ENCODE peak calls at places on chromosomes 3 and 15, in five cellular contexts. One of them, this sample, is unnamed.

GRCh38 chr3:127368186-127369032 is 80.6 kb upstream of the PRR20G start:
- DNase-seq in HCT116: no peak
- DNase-seq in sigmoid colon: no peak
- DNase-seq in spleen: peak; percentile 56
- DNase-seq in HL-60: no peak
- DNase-seq in this sample: no peak

GRCh38 chr3:15924914-15925313 is 127.1 kb upstream of the ANKRD28 start:
- DNase-seq in HCT116: no peak
- DNase-seq in sigmoid colon: no peak
- DNase-seq in spleen: no peak
- DNase-seq in HL-60: no peak
- DNase-seq in this sample: no peak

GRCh38 chr3:14505803-14506500 is 34.2 kb downstream of the GRIP2 start:
- DNase-seq in HCT116: no peak
- DNase-seq in sigmoid colon: peak; percentile 49
- DNase-seq in spleen: peak; percentile 71
- DNase-seq in HL-60: no peak
- DNase-seq in this sample: no peak

GRCh38 chr3:37605754-37606153 is 255.9 kb upstream of the CTDSPL start:
- DNase-seq in HCT116: no peak
- DNase-seq in sigmoid colon: no peak
- DNase-seq in spleen: no peak
- DNase-seq in HL-60: no peak
- DNase-seq in this sample: no peak

GRCh38 chr15:67149859-67150824 is 84.7 kb downstream of the SMAD3 start:
- DNase-seq in HCT116: peak; percentile 96
- DNase-seq in sigmoid colon: peak; percentile 83
- DNase-seq in spleen: no peak
- DNase-seq in HL-60: peak; percentile 83
- DNase-seq in this sample: no peak

GRCh38 chr3:123112232-123112631 is 45.4 kb downstream of the PDIA5 start:
- DNase-seq in HCT116: no peak
- DNase-seq in sigmoid colon: no peak
- DNase-seq in spleen: peak; percentile 41
- DNase-seq in HL-60: no peak
- DNase-seq in this sample: no peak

GRCh38 chr3:19734453-19734852 is 199.6 kb downstream of the EFHB start:
- DNase-seq in HCT116: no peak
- DNase-seq in sigmoid colon: no peak
- DNase-seq in spleen: no peak
- DNase-seq in HL-60: no peak
- DNase-seq in this sample: no peak

GRCh38 chr15:99755692-99756409 is 22.6 kb upstream of the LYSMD4 start:
- DNase-seq in HCT116: peak; percentile 56
- DNase-seq in sigmoid colon: peak; percentile 74
- DNase-seq in spleen: peak; percentile 80
- DNase-seq in HL-60: peak; percentile 35
- DNase-seq in this sample: peak; percentile 55

GRCh38 chr3:13012228-13012691 is 61.0 kb downstream of the IQSEC1 start:
- DNase-seq in HCT116: no peak
- DNase-seq in sigmoid colon: peak; percentile 89
- DNase-seq in spleen: peak; percentile 94
- DNase-seq in HL-60: peak; percentile 71
- DNase-seq in this sample: no peak

GRCh38 chr3:108287146-108287545 is 9.2 kb upstream of the HHLA2 start:
- DNase-seq in HCT116: no peak
- DNase-seq in sigmoid colon: no peak
- DNase-seq in spleen: no peak
- DNase-seq in HL-60: no peak
- DNase-seq in this sample: no peak

GRCh38 chr3:32359766-32360513 is 31.7 kb upstream of the CMTM7 start:
- DNase-seq in HCT116: no peak
- DNase-seq in sigmoid colon: no peak
- DNase-seq in spleen: peak; percentile 6
- DNase-seq in HL-60: no peak
- DNase-seq in this sample: no peak

GRCh38 chr3:71310595-71311319 is 272.8 kb downstream of the FOXP1 start:
- DNase-seq in HCT116: no peak
- DNase-seq in sigmoid colon: peak; percentile 73
- DNase-seq in spleen: peak; percentile 46
- DNase-seq in HL-60: no peak
- DNase-seq in this sample: no peak

GRCh38 chr15:43968551-43968950 is 141.7 kb downstream of the WDR76 start:
- DNase-seq in HCT116: no peak
- DNase-seq in sigmoid colon: no peak
- DNase-seq in spleen: no peak
- DNase-seq in HL-60: no peak
- DNase-seq in this sample: no peak

GRCh38 chr15:96337354-96337990 is 7.0 kb downstream of the NR2F2 start:
- DNase-seq in HCT116: no peak
- DNase-seq in sigmoid colon: no peak
- DNase-seq in spleen: no peak
- DNase-seq in HL-60: no peak
- DNase-seq in this sample: no peak

GRCh38 chr3:105260385-105260784 is 106.3 kb upstream of the ALCAM start:
- DNase-seq in HCT116: peak; percentile 4
- DNase-seq in sigmoid colon: no peak
- DNase-seq in spleen: no peak
- DNase-seq in HL-60: no peak
- DNase-seq in this sample: no peak

GRCh38 chr3:86948840-86949239 is 42.1 kb downstream of the VGLL3 start:
- DNase-seq in HCT116: no peak
- DNase-seq in sigmoid colon: no peak
- DNase-seq in spleen: no peak
- DNase-seq in HL-60: no peak
- DNase-seq in this sample: no peak

GRCh38 chr3:161449784-161450183 is 46.8 kb upstream of the OTOL1 start:
- DNase-seq in HCT116: no peak
- DNase-seq in sigmoid colon: no peak
- DNase-seq in spleen: no peak
- DNase-seq in HL-60: no peak
- DNase-seq in this sample: no peak

GRCh38 chr15:90230071-90230494 is 3.7 kb downstream of the CIB1 start:
- DNase-seq in HCT116: no peak
- DNase-seq in sigmoid colon: no peak
- DNase-seq in spleen: no peak
- DNase-seq in HL-60: no peak
- DNase-seq in this sample: peak; percentile 43

GRCh38 chr3:51703776-51704510 is 2.9 kb upstream of the GRM2 start:
- DNase-seq in HCT116: no peak
- DNase-seq in sigmoid colon: peak; percentile 44
- DNase-seq in spleen: peak; percentile 63
- DNase-seq in HL-60: no peak
- DNase-seq in this sample: no peak

GRCh38 chr15:29938701-29939340 is 116.6 kb upstream of the TJP1 start:
- DNase-seq in HCT116: no peak
- DNase-seq in sigmoid colon: no peak
- DNase-seq in spleen: no peak
- DNase-seq in HL-60: no peak
- DNase-seq in this sample: no peak

GRCh38 chr15:50224606-50225005 is 40.9 kb downstream of the HDC start:
- DNase-seq in HCT116: no peak
- DNase-seq in sigmoid colon: no peak
- DNase-seq in spleen: no peak
- DNase-seq in HL-60: no peak
- DNase-seq in this sample: no peak

GRCh38 chr3:123634149-123635051 is 49.5 kb upstream of the HACD2 start:
- DNase-seq in HCT116: no peak
- DNase-seq in sigmoid colon: peak; percentile 59
- DNase-seq in spleen: no peak
- DNase-seq in HL-60: no peak
- DNase-seq in this sample: no peak

GRCh38 chr3:154427685-154428291 is 2.2 kb downstream of the GPR149 start:
- DNase-seq in HCT116: no peak
- DNase-seq in sigmoid colon: no peak
- DNase-seq in spleen: no peak
- DNase-seq in HL-60: no peak
- DNase-seq in this sample: no peak

GRCh38 chr3:52895416-52895815 is 1.9 kb downstream of the STIMATE start:
- DNase-seq in HCT116: no peak
- DNase-seq in sigmoid colon: no peak
- DNase-seq in spleen: no peak
- DNase-seq in HL-60: no peak
- DNase-seq in this sample: no peak

GRCh38 chr3:107369791-107370190 is 7.4 kb upstream of the CCDC54 start:
- DNase-seq in HCT116: no peak
- DNase-seq in sigmoid colon: no peak
- DNase-seq in spleen: no peak
- DNase-seq in HL-60: no peak
- DNase-seq in this sample: no peak

GRCh38 chr15:96064351-96064756 is 266.1 kb upstream of the NR2F2 start:
- DNase-seq in HCT116: no peak
- DNase-seq in sigmoid colon: no peak
- DNase-seq in spleen: no peak
- DNase-seq in HL-60: no peak
- DNase-seq in this sample: no peak

GRCh38 chr15:90241343-90242192 is 7.6 kb downstream of the GDPGP1 start:
- DNase-seq in HCT116: no peak
- DNase-seq in sigmoid colon: no peak
- DNase-seq in spleen: no peak
- DNase-seq in HL-60: no peak
- DNase-seq in this sample: no peak

GRCh38 chr3:132253262-132253878 is 63.8 kb upstream of the ACP3 start:
- DNase-seq in HCT116: peak; percentile 56
- DNase-seq in sigmoid colon: no peak
- DNase-seq in spleen: no peak
- DNase-seq in HL-60: peak; percentile 22
- DNase-seq in this sample: peak; percentile 53

GRCh38 chr3:128768471-128768870 is 42.5 kb downstream of the RAB7A start:
- DNase-seq in HCT116: no peak
- DNase-seq in sigmoid colon: no peak
- DNase-seq in spleen: no peak
- DNase-seq in HL-60: no peak
- DNase-seq in this sample: no peak

GRCh38 chr3:48129921-48130320 is 58.3 kb downstream of the CDC25A start:
- DNase-seq in HCT116: no peak
- DNase-seq in sigmoid colon: no peak
- DNase-seq in spleen: no peak
- DNase-seq in HL-60: no peak
- DNase-seq in this sample: no peak

GRCh38 chr3:67906256-67906655 is 251.8 kb upstream of the SUCLG2 start:
- DNase-seq in HCT116: no peak
- DNase-seq in sigmoid colon: no peak
- DNase-seq in spleen: no peak
- DNase-seq in HL-60: no peak
- DNase-seq in this sample: no peak

GRCh38 chr3:122484985-122485384 is 29.8 kb downstream of the KPNA1 start:
- DNase-seq in HCT116: no peak
- DNase-seq in sigmoid colon: no peak
- DNase-seq in spleen: no peak
- DNase-seq in HL-60: no peak
- DNase-seq in this sample: no peak

GRCh38 chr3:67000006-67000405 is 1.9 kb downstream of the KBTBD8 start:
- DNase-seq in HCT116: no peak
- DNase-seq in sigmoid colon: no peak
- DNase-seq in spleen: no peak
- DNase-seq in HL-60: peak; percentile 70
- DNase-seq in this sample: no peak

GRCh38 chr15:39251413-39252197 is 329.3 kb upstream of the THBS1 start:
- DNase-seq in HCT116: no peak
- DNase-seq in sigmoid colon: no peak
- DNase-seq in spleen: no peak
- DNase-seq in HL-60: no peak
- DNase-seq in this sample: no peak

DNA sequence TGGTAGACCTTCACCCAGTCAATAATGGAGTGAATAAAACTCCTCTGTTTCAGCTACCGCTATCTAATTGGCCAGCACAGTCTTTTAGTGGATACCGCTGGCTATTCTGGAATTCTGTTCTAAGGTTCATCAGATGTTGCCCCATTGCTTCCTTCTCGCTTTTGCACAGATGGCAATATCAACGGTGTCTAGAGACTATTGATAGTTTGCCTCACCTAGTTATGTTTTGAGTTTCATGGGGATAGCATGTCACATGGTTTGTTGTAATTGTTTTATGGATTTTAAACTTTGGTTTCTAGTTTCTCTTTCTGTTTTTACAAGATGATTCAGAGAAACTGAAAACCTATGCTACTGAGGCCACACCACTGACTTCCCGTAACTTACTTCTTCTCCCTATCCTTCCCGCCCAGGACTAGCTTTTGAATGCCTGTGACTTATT is 2.0 kb downstream of the XRN1 start:
- DNase-seq in HCT116: no peak
- DNase-seq in sigmoid colon: no peak
- DNase-seq in spleen: no peak
- DNase-seq in HL-60: no peak
- DNase-seq in this sample: no peak
- TF ChIP-seq POLR2AphosphoS5 in HCT116: no peak
- TF ChIP-seq POLR2AphosphoS5 in sigmoid colon: no peak
- TF ChIP-seq POLR2AphosphoS5 in spleen: no peak
- TF ChIP-seq POLR2AphosphoS5 in HL-60: no peak
- TF ChIP-seq POLR2AphosphoS5 in this sample: peak; percentile 8

DNA sequence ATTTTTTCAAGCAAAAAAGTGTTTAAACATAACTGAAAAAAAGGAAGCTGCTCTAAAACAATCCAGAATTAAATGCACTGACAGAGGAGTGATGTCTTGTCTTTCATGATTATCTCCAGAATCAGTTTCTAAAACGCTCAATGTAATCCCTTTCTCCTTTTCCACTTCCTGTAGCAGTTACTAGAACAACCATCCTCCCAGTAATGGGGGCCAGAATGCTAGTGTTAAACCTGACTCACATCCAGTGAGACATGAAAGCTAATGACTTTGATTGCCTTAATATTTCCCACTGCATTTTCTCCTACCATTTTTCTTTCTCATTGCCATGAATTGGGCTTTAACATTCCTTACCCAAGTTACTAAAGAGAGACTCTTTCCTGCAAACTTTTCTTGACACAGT is 341.3 kb downstream of the NAALADL2 start:
- DNase-seq in HCT116: no peak
- DNase-seq in sigmoid colon: no peak
- DNase-seq in spleen: no peak
- DNase-seq in HL-60: no peak
- DNase-seq in this sample: no peak
- TF ChIP-seq POLR2AphosphoS5 in HCT116: no peak
- TF ChIP-seq POLR2AphosphoS5 in sigmoid colon: no peak
- TF ChIP-seq POLR2AphosphoS5 in spleen: no peak
- TF ChIP-seq POLR2AphosphoS5 in HL-60: no peak
- TF ChIP-seq POLR2AphosphoS5 in this sample: no peak

GRCh38 chr15:80152896-80153876 is at the start of gene FAH:
- DNase-seq in HCT116: no peak
- DNase-seq in sigmoid colon: no peak
- DNase-seq in spleen: peak; percentile 82
- DNase-seq in HL-60: peak; percentile 79
- DNase-seq in this sample: no peak
- TF ChIP-seq POLR2AphosphoS5 in HCT116: peak; percentile 33
- TF ChIP-seq POLR2AphosphoS5 in sigmoid colon: peak; percentile 72
- TF ChIP-seq POLR2AphosphoS5 in spleen: peak; percentile 73
- TF ChIP-seq POLR2AphosphoS5 in HL-60: peak; percentile 33
- TF ChIP-seq POLR2AphosphoS5 in this sample: peak; percentile 8

DNA sequence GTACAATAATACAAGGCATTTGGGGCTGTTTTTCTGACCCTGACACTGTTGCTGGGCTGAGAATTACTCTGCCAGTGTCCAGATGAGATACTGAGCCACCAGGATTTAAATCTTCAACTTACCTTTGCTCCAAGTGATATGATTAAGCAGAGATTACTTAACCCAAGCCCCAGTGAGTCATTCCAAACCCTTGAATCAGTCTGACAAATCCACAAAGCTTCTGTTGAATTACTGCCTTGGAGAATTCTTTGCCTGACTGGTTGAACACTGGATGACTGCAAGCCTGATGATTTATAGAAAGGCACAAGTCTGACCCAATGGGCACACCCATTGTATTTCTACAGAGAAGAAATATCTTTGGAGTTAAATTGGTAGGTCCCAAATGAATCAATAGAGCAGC is 88.2 kb upstream of the TSC22D2 start:
- DNase-seq in HCT116: peak; percentile 95
- DNase-seq in sigmoid colon: no peak
- DNase-seq in spleen: no peak
- DNase-seq in HL-60: no peak
- DNase-seq in this sample: no peak
- TF ChIP-seq POLR2AphosphoS5 in HCT116: peak; percentile 48
- TF ChIP-seq POLR2AphosphoS5 in sigmoid colon: no peak
- TF ChIP-seq POLR2AphosphoS5 in spleen: no peak
- TF ChIP-seq POLR2AphosphoS5 in HL-60: no peak
- TF ChIP-seq POLR2AphosphoS5 in this sample: no peak

This sample was measured in prostate gland.